ENCODE peak calls at places on chromosomes 12 and 14, in four cellular contexts. I is AG09309, C is astrocyte of the spinal cord, O is heart right ventricle. W is an unnamed sample.

GRCh38 chr14:97306133-97306784 is 509.1 kb downstream of the VRK1 start:
- DNase-seq in I (no peak), C (peak; percentile 9), O (no peak), W (no peak)

GRCh38 chr14:92794547-92794941 is 439 bp downstream of the GOLGA5 start:
- DNase-seq in I (no peak), C (no peak), O (no peak), W (no peak)

GRCh38 chr12:124162151-124163110 is 132.5 kb upstream of the RFLNA start:
- DNase-seq in I (no peak), C (no peak), O (no peak), W (no peak)

GRCh38 chr12:30994274-30994673 is 67.7 kb downstream of the TSPAN11 start:
- DNase-seq in I (no peak), C (no peak), O (peak; percentile 30), W (no peak)

GRCh38 chr12:88570103-88570502 is 10.2 kb downstream of the KITLG start:
- DNase-seq in I (no peak), C (peak; percentile 55), O (no peak), W (peak; percentile 78)

GRCh38 chr14:46147486-46147885 is 504.1 kb downstream of the RPL10L start:
- DNase-seq in I (no peak), C (no peak), O (no peak), W (no peak)

GRCh38 chr14:54098536-54098935 is 141.9 kb upstream of the BMP4 start:
- DNase-seq in I (no peak), C (no peak), O (no peak), W (no peak)

GRCh38 chr14:61493239-61493638 is 171.9 kb downstream of the PRKCH start:
- DNase-seq in I (peak; percentile 73), C (peak; percentile 89), O (no peak), W (peak; percentile 83)

GRCh38 chr12:108622921-108623514 is 10.7 kb downstream of the SELPLG start:
- DNase-seq in I (no peak), C (no peak), O (no peak), W (no peak)

GRCh38 chr12:72560370-72560769 is 288.2 kb downstream of the TRHDE start:
- DNase-seq in I (no peak), C (no peak), O (no peak), W (no peak)

GRCh38 chr12:40561395-40561966 is 130.8 kb upstream of the CNTN1 start:
- DNase-seq in I (no peak), C (no peak), O (no peak), W (no peak)

GRCh38 chr12:90163975-90164374 is 455.3 kb upstream of the ATP2B1 start:
- DNase-seq in I (no peak), C (no peak), O (no peak), W (no peak)

GRCh38 chr12:992647-993046 is 1.6 kb downstream of the ERC1 start:
- DNase-seq in I (no peak), C (no peak), O (no peak), W (no peak)

GRCh38 chr14:55301722-55302121 is 30.5 kb downstream of the FBXO34 start:
- DNase-seq in I (no peak), C (peak; percentile 62), O (no peak), W (peak; percentile 47)

GRCh38 chr12:125300249-125300648 is 235.0 kb downstream of the AACS start:
- DNase-seq in I (no peak), C (no peak), O (no peak), W (no peak)

GRCh38 chr12:16324772-16325171 is 22.7 kb upstream of the MGST1 start:
- DNase-seq in I (no peak), C (no peak), O (no peak), W (no peak)

GRCh38 chr12:6534158-6534913 is at the start of gene GAPDH:
- DNase-seq in I (peak; percentile 92), C (peak; percentile 98), O (peak; percentile 92), W (peak; percentile 95)

GRCh38 chr14:50379563-50379962 is 17.1 kb downstream of the CDKL1 start:
- DNase-seq in I (no peak), C (no peak), O (no peak), W (no peak)

GRCh38 chr12:94141892-94142291 is 6.5 kb upstream of the PLXNC1 start:
- DNase-seq in I (no peak), C (no peak), O (no peak), W (no peak)

GRCh38 chr14:35879654-35880249 is 53.6 kb downstream of the BRMS1L start:
- DNase-seq in I (no peak), C (peak; percentile 31), O (no peak), W (no peak)

GRCh38 chr14:35878272-35879140 is 52.4 kb downstream of the BRMS1L start:
- DNase-seq in I (peak; percentile 60), C (peak; percentile 90), O (no peak), W (peak; percentile 84)

GRCh38 chr14:35877276-35877675 is 51.1 kb downstream of the BRMS1L start:
- DNase-seq in I (no peak), C (no peak), O (no peak), W (no peak)

GRCh38 chr14:35881280-35881679 is 55.1 kb downstream of the BRMS1L start:
- DNase-seq in I (no peak), C (no peak), O (no peak), W (no peak)

DNA sequence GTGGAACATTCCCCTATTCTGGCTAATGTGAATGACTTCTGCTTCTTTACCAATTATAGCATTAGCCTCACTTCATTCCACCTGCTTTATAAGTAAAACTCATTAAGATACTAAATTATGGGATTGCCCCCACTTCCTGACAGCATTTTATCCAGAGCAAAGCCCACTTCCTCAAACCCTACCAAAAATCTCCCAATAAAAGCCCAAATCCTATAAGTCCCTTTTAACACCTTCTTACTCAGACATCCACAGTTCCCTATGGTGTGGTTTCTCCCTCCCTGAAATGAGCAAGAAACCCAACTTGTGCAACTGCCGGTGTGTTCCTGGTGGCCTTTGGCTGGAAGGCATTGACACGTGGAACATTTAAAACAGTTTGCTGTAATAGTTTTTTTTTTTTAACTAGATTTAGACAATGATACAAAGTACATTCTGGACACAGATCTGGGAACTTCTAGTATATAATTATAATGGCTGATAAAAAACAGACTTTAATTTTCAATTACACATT is 53.1 kb downstream of the BRMS1L start:
- DNase-seq in I (no peak), C (no peak), O (no peak), W (no peak)
- H3K4me3 ChIP-seq in I (no peak overlapping the region), C (no peak overlapping the region), O (no peak overlapping the region), W (no peak overlapping the region)

GRCh38 chr12:85835417-85835809 is 796 bp downstream of the RASSF9 start:
- DNase-seq in I (no peak), C (peak; percentile 46), O (no peak), W (no peak)

GRCh38 chr12:85834378-85834777 is 1.8 kb downstream of the RASSF9 start:
- DNase-seq in I (no peak), C (no peak), O (no peak), W (no peak)

GRCh38 chr12:85833558-85833957 is 2.7 kb downstream of the RASSF9 start:
- DNase-seq in I (no peak), C (no peak), O (no peak), W (no peak)

GRCh38 chr12:85836716-85837100 is 499 bp upstream of the RASSF9 start:
- DNase-seq in I (no peak), C (no peak), O (no peak), W (no peak)

DNA sequence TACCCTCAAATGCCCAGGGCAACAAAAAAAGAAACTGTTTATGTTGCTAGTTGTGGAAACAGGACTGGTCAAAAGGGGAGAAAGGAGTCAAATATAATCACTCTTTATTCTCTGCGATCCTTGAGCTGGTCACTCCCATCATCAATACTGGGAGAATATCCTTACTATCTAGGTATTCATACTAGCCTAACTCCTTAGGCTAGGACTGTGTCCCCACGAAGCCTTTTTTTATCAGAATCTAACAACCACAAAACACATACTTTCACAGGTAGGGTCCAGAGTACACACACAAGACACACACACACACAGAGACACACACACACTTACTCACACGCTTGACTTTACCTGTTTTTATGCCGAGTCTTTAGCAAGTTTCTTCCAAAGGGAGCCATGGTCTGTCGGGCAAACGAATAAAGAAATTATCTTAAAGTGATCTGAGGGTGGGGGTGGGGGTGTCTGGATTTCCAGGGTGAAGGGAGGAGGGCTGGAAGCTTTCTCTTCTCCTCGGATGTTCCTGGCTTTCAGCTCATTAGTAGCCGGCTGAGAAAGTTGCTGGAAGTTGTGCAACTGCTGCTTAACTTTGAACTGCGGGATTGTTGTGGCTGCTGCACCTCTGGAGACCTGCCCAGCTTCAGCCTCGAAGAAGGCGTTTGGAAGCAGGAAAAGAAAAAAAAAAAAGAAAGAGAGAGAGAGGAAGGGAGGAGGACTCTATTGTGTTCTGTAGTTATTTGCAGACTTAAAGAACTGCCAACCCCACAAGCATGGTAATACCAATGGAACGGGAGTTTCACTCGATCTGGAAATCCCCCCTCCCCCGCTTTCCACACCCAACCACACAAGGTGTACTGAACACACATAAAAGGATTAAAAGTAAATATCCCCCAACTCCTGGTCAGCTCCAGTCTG is at the start of gene RASSF9:
- DNase-seq in I (peak; percentile 77), C (peak; percentile 92), O (peak; percentile 58), W (peak; percentile 87)
- H3K4me3 ChIP-seq in I (peak within 1 kb of the TSS; percentile 52), C (peak within 1 kb of the TSS; percentile 63), O (peak within 1 kb of the TSS; percentile 54), W (peak within 1 kb of the TSS; percentile 47)

DNA sequence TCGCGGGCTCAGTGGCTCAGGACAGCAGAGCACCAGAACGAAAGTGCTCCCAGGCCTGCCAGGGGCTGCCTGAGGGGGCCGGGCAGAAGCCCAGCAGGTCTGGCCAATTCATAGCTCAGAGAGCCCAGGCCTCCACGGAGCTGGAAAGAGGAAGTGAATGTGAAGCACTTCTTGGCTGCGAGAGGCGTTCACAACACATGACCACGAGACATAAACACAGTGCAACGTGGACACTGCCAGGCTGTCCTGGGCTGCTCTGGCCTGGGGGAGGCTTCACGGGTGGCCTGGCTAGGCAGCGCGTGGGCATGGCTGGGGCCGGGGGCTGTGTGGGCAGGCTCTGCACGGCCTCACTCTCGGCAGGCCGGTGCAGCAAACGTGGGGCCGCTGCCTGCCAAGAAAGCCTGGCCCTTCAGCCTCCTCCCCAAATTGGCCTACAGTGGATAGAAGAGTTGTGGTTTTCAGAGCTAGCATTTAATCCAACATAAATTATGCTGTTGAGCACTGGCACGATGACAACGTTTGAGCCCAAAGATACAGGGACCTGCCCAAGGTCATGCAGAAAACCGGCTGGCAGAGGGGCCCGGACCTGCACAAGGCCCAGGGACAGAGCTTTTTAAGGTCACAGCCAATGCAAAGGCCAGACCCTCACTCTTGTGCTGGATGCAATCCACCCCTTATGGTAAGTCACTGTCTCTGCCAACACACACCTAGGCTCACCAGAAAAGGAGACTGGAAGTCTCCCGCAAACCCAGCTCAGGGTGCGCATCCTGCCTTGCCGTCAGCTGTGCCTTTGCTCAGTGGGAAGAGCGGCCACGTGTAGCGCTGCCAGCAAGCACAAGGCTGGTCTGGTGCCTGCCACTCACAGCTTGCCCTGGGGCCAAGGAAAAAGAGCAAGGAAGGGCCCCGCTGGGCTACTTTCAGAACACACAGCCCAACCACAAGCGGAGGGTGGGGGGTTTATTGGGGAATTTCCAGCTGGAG is 8.6 kb downstream of the SLC25A29 start:
- DNase-seq in I (peak; percentile 31), C (peak; percentile 67), O (peak; percentile 78), W (peak; percentile 44)
- H3K4me3 ChIP-seq in I (no peak overlapping the region), C (no peak overlapping the region), O (no peak overlapping the region), W (no peak overlapping the region)

DNA sequence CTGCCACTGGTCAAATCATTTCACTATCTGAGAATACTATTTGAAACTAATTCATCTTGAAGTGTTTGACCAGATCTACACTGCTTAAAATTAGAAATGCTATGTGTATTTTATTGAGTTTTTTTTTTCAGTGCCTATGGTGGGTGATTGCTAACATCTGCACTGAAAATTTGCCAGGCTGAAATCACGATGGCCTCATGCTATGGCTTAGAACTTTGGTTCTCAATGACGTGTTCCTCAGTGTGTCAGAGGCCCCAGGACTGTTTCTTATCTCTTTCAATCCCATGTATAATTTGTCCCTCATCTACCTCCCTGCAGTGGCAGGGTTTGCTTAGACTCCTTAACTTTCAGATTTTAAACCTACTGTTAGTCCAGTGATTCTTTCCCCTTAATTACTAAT is 36.2 kb upstream of the NKX2-8 start:
- DNase-seq in I (no peak), C (no peak), O (no peak), W (no peak)
- H3K4me3 ChIP-seq in I (no peak overlapping the region), C (no peak overlapping the region), O (no peak overlapping the region), W (no peak overlapping the region)